ENCODE peak calls at places on chromosome 12, in nine cellular contexts. L is thoracic aorta, V is kidney epithelial cell, K is transverse colon, C is sigmoid colon, Q is foreskin fibroblast, B is upper lobe of right lung, R is kidney, O is OCI-LY7. U is an unnamed sample.

GRCh38 chr12:81296556-81297305 is 218.9 kb downstream of the ACSS3 start:
- DNase-seq in B (no peak), Q (peak), L (no peak), R (no peak), C (no peak), K (no peak), O (no peak), V (peak), U (no peak)

GRCh38 chr12:130423991-130424857 is 86.5 kb downstream of the PIWIL1 start:
- DNase-seq in K (peak), L (no peak), Q (no peak), C (no peak), O (no peak), B (no peak), R (no peak), V (no peak), U (no peak)

GRCh38 chr12:3154006-3154405 is 76.8 kb downstream of the TSPAN9 start:
- DNase-seq in Q (no peak), L (no peak), R (peak), C (no peak), V (no peak), B (no peak), O (no peak), K (no peak), U (no peak)

GRCh38 chr12:10614056-10614370 is 604 bp upstream of the MAGOHB start:
- DNase-seq in L (no peak), C (no peak), Q (no peak), R (no peak), V (no peak), K (no peak), B (no peak), O (no peak), U (no peak)

GRCh38 chr12:53725824-53726223 is 1.4 kb downstream of the CALCOCO1 start:
- DNase-seq in O (no peak), B (peak), C (no peak), Q (no peak), V (no peak), L (no peak), K (peak), R (no peak), U (no peak)

GRCh38 chr12:4307593-4308333 is 13.2 kb upstream of the TIGAR start:
- DNase-seq in L (no peak), V (peak), O (peak), R (peak), B (peak), C (peak), Q (peak), K (peak), U (peak)

GRCh38 chr12:10363922-10364838 is 25.7 kb downstream of the KLRK1 start:
- DNase-seq in O (peak), R (peak), C (peak), L (no peak), V (no peak), B (no peak), K (peak), Q (peak), U (peak)

GRCh38 chr12:46470975-46471374 is 98.4 kb upstream of the SLC38A2 start:
- DNase-seq in O (no peak), C (no peak), R (no peak), V (no peak), B (no peak), K (no peak), Q (no peak), L (no peak), U (no peak)

GRCh38 chr12:53320352-53321195 is 836 bp downstream of the AAAS start:
- DNase-seq in O (no peak), C (no peak), B (no peak), V (no peak), R (peak), Q (no peak), K (no peak), L (no peak), U (no peak)

GRCh38 chr12:13257356-13257875 is 60.9 kb downstream of the EMP1 start:
- DNase-seq in R (no peak), C (no peak), L (no peak), K (no peak), B (no peak), Q (no peak), V (no peak), O (no peak), U (no peak)

GRCh38 chr12:73057428-73057827 is 785.3 kb downstream of the TRHDE start:
- DNase-seq in V (no peak), K (no peak), C (no peak), O (no peak), Q (no peak), L (no peak), B (no peak), R (peak), U (no peak)

GRCh38 chr12:32680787-32681186 is 1.7 kb downstream of the DNM1L start:
- DNase-seq in K (no peak), C (no peak), L (no peak), O (no peak), B (no peak), Q (no peak), V (no peak), R (no peak), U (no peak)

GRCh38 chr12:44375694-44376093 is 500.4 kb downstream of the NELL2 start:
- DNase-seq in K (no peak), V (no peak), R (no peak), L (no peak), Q (no peak), O (no peak), B (no peak), C (no peak), U (no peak)

GRCh38 chr12:74794522-74794921 is 256.9 kb downstream of the ATXN7L3B start:
- DNase-seq in B (no peak), C (no peak), K (no peak), R (no peak), Q (no peak), L (no peak), V (no peak), O (no peak), U (no peak)

GRCh38 chr12:124506145-124506831 is 61.1 kb downstream of the NCOR2 start:
- DNase-seq in L (no peak), O (no peak), R (peak), C (peak), Q (peak), B (peak), V (no peak), K (peak), U (no peak)

GRCh38 chr12:80183939-80184338 is 84.6 kb downstream of the OTOGL start:
- DNase-seq in R (no peak), B (no peak), O (no peak), V (no peak), C (no peak), L (no peak), K (no peak), Q (peak), U (no peak)

GRCh38 chr12:45034861-45035265 is 16.0 kb downstream of the DBX2 start:
- DNase-seq in Q (no peak), O (no peak), C (no peak), B (no peak), R (no peak), V (no peak), L (no peak), K (no peak), U (no peak)

GRCh38 chr12:124497658-124498057 is 69.8 kb downstream of the NCOR2 start:
- DNase-seq in R (no peak), Q (peak), V (no peak), L (peak), B (no peak), O (no peak), C (peak), K (no peak), U (peak)

GRCh38 chr12:23083267-23083666 is 458.3 kb downstream of the ETNK1 start:
- DNase-seq in O (no peak), B (no peak), C (no peak), Q (no peak), V (peak), K (no peak), R (no peak), L (no peak), U (no peak)

GRCh38 chr12:23049180-23049579 is 424.2 kb downstream of the ETNK1 start:
- DNase-seq in O (peak), C (no peak), B (no peak), R (no peak), V (no peak), L (no peak), K (no peak), Q (no peak), U (no peak)

GRCh38 chr12:15599266-15600037 is 189.7 kb downstream of the EPS8 start:
- DNase-seq in K (no peak), L (no peak), V (no peak), O (no peak), C (no peak), R (no peak), Q (peak), B (no peak), U (no peak)

GRCh38 chr12:4379410-4379809 is at the start of gene FGF23:
- DNase-seq in R (no peak), B (no peak), L (no peak), C (no peak), K (no peak), Q (peak), V (no peak), O (no peak), U (no peak)

GRCh38 chr12:43883311-43883710 is 47.4 kb downstream of the TMEM117 start:
- DNase-seq in Q (no peak), K (no peak), V (no peak), C (no peak), L (no peak), B (no peak), O (no peak), R (no peak), U (no peak)

GRCh38 chr12:78181544-78182162 is 351.0 kb downstream of the NAV3 start:
- DNase-seq in V (no peak), Q (no peak), L (no peak), B (no peak), C (no peak), R (no peak), O (peak), K (peak), U (no peak)

GRCh38 chr12:1523046-1523445 is 71.3 kb downstream of the FBXL14 start:
- DNase-seq in C (no peak), B (peak), V (no peak), K (no peak), O (no peak), Q (no peak), L (no peak), R (no peak), U (no peak)

GRCh38 chr12:30753761-30754382 is 879 bp downstream of the CAPRIN2 start:
- DNase-seq in L (no peak), Q (no peak), C (no peak), V (no peak), B (no peak), R (no peak), K (no peak), O (peak), U (no peak)

GRCh38 chr12:30754750-30755394 is at the start of gene CAPRIN2:
- DNase-seq in V (peak), O (peak), C (peak), Q (peak), R (peak), K (peak), B (peak), L (peak), U (peak)

GRCh38 chr12:30754383-30754749 is 385 bp downstream of the CAPRIN2 start:
- DNase-seq in V (no peak), C (no peak), Q (no peak), R (peak), K (no peak), L (no peak), B (no peak), O (no peak), U (no peak)

GRCh38 chr12:30752255-30752654 is 2.5 kb downstream of the CAPRIN2 start:
- DNase-seq in L (no peak), V (no peak), R (no peak), B (no peak), O (no peak), K (no peak), C (no peak), Q (no peak), U (no peak)

GRCh38 chr12:30753233-30753632 is 1.5 kb downstream of the CAPRIN2 start:
- DNase-seq in B (no peak), Q (peak), L (no peak), C (no peak), K (no peak), R (no peak), O (peak), V (no peak), U (peak)
- TF ChIP-seq CTCF in B (peak), Q (peak), L (peak), C (no peak), K (no peak), R (no peak), O (peak), V (peak), U (peak)

DNA sequence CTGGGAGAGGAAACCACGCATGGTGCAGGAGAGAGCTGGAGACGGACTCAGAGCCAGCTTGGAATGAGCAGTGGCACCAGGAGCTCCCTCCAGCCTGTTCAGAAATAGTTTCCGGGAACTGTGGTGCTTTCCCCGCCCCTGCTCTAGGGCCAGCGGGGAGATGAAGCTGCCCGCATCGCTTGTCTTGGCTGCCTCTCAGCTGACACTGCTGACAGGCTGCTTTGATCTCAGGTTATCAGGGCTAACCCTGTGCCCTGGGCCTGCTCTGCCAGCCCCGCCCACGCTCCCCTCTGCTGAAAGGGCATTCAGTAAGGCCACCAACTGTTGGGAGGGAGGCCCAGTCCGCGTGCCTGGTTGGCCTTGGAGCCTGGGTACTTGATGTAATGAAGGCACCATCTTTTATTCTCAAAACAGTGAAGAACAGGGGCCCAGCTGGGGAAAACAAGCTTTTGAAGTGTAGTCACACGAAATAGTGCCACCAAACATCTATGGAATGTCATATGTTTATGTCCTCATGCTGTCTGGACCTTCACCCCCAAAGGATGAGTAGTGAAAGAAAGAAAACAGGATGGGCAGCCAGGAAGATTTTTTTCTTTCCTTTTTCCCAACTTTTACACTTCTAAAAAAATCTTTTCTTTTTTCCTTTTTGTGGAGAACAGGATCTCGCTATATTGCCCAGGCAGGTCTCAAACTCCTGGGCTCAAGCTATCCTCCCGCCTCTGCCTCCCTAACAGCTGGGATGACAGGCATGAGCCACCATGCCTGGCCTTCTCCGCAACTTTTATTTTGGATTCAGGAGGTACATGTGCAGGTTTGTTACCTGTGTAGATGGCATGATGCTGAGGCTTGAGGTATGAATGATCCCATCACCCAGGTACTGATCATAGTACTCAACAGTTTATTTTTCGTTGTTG is 115.9 kb upstream of the TBX3 start:
- DNase-seq in L (no peak), B (peak), Q (peak), O (no peak), V (no peak), R (peak), K (peak), C (no peak), U (no peak)
- TF ChIP-seq CTCF in L (no peak), B (no peak), Q (no peak), O (no peak), V (no peak), R (no peak), K (no peak), C (no peak), U (no peak)

GRCh38 chr12:92928962-92929915 is at the start of gene EEA1:
- DNase-seq in V (peak), O (peak), Q (peak), C (peak), K (peak), L (peak), B (peak), R (peak), U (peak)
- TF ChIP-seq CTCF in V (no peak), O (peak), Q (no peak), C (no peak), K (peak), L (peak), B (peak), R (no peak), U (peak)

DNA sequence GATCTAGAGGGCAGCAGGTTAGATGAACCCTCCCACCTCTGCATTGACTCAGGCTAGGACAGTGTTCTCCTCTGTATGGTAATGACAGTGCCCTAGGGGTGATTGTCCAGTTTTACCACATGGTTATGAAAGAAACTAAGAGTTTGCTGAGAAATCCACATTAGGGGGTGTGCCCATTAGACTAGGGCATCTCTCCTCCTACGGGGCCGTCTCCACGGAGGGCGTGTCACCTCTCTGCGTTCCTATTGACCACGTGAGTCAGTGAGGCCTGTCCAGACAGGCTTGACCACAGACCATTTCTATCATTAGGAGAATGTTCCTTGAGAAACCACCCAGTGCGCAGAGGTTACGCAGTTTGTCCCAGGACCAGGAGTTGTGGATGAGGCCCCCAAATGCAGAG is 8.3 kb downstream of the MVK start:
- DNase-seq in L (no peak), C (no peak), Q (peak), V (peak), O (no peak), B (no peak), R (peak), K (no peak), U (no peak)
- TF ChIP-seq CTCF in L (no peak), C (no peak), Q (no peak), V (no peak), O (no peak), B (no peak), R (no peak), K (no peak), U (no peak)

DNA sequence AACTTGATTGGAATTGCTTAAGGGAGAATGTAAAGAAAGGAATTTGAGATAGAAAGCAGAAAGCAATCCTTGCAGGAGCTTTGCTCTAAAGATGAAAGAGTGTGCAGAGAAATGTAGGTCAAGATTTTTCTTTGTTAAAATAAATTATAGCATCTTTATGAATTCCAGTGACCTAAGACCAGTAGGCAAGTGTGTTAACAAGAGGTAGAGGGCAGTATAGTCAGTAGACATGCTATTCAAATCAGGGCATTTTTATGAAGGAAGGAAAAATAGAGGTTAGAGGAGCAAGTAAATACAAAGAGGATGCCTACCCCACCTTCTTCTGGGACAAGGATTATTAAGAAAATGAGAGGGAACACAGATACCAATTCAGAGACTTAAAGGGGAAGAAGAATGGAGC is 148.5 kb downstream of the PLCZ1 start:
- DNase-seq in K (no peak), V (no peak), B (no peak), O (no peak), Q (no peak), L (no peak), R (no peak), C (no peak), U (no peak)
- TF ChIP-seq CTCF in K (no peak), V (no peak), B (no peak), O (no peak), Q (no peak), L (no peak), R (no peak), C (no peak), U (no peak)

GRCh38 chr12:6034596-6034995 is 89.5 kb upstream of the ANO2 start:
- DNase-seq in V (no peak), K (no peak), R (peak), B (no peak), Q (no peak), O (no peak), C (peak), L (no peak), U (no peak)

GRCh38 chr12:6039894-6040601 is 84.4 kb downstream of the VWF start:
- DNase-seq in V (no peak), Q (peak), K (peak), B (no peak), L (no peak), R (peak), O (peak), C (peak), U (peak)

GRCh38 chr12:6036509-6036908 is 88.0 kb downstream of the VWF start:
- DNase-seq in C (peak), L (no peak), K (no peak), V (no peak), O (no peak), B (no peak), R (peak), Q (no peak), U (no peak)

GRCh38 chr12:6037459-6037858 is 87.0 kb downstream of the VWF start:
- DNase-seq in K (no peak), L (no peak), O (no peak), Q (no peak), V (no peak), B (no peak), C (peak), R (peak), U (no peak)

GRCh38 chr12:6038160-6038559 is 86.3 kb downstream of the VWF start:
- DNase-seq in O (peak), C (peak), B (no peak), V (peak), R (no peak), L (no peak), Q (peak), K (peak), U (peak)
- TF ChIP-seq CTCF in O (peak), C (no peak), B (peak), V (peak), R (peak), L (peak), Q (peak), K (peak), U (peak)

GRCh38 chr12:7376196-7376595 is 67.8 kb downstream of the CD163L1 start:
- DNase-seq in K (no peak), C (no peak), L (no peak), B (no peak), R (no peak), V (no peak), Q (peak), O (no peak), U (no peak)

GRCh38 chr12:7373226-7373625 is 69.4 kb downstream of the ACSM4 start:
- DNase-seq in R (no peak), V (no peak), C (no peak), O (no peak), Q (no peak), L (no peak), K (no peak), B (no peak), U (no peak)

GRCh38 chr12:7369274-7369729 is 65.4 kb downstream of the ACSM4 start:
- DNase-seq in V (no peak), K (no peak), Q (peak), B (no peak), L (no peak), C (no peak), R (no peak), O (no peak), U (no peak)

GRCh38 chr12:7375145-7375543 is 68.8 kb downstream of the CD163L1 start:
- DNase-seq in V (no peak), Q (no peak), C (no peak), L (no peak), B (no peak), K (no peak), O (no peak), R (no peak), U (no peak)

DNA sequence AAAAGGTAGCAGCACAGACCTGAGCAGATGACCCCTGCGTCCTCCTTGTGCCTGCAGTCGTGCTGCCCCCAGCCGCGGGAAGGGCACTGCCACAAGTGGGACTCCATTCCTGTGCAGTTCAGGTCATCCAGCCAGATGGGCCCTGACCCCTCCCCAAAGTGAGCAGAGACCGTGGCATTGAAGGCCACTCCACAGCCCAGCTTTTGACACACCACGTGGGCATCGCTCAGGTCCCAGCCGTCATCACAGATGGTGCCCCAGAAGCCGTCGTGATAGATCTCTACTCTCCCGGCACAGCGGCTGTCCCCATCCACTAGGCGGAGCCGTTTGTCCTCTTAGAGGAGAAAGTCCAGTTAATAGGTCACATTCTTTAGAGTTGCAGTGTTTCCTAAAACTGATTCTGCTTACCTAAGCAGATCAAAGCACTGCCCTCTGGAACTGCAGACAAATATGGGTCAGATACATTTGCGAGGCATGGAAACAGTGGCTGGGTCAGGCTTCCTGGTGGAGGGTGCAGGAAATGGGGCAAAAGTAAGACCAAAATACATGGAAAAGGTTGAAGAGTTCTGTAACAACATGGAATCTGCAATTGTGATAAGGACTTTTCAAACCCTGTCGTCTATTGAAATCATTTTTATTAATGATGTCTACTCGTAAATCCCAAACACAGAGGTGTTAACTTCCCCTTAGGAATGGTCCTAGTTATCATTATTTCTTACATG is 69.4 kb downstream of the CD163L1 start:
- DNase-seq in L (no peak), Q (peak), O (peak), C (peak), K (peak), B (peak), V (no peak), R (peak), U (peak)
- TF ChIP-seq CTCF in L (no peak), Q (peak), O (peak), C (no peak), K (peak), B (peak), V (peak), R (peak), U (peak)